ENCODE peak calls at places on chromosomes 5 and 9, in four cellular contexts. One of them, this sample, is unnamed.

GRCh38 chr5:342501-343460 is 21.3 kb downstream of the AHRR start:
- DNase-seq in fibroblast of lung: no peak
- DNase-seq in right lobe of liver: no peak
- DNase-seq in pancreas: no peak
- DNase-seq in this sample: no peak

GRCh38 chr5:172548311-172548731 is 92.7 kb upstream of the NEURL1B start:
- DNase-seq in pancreas: no peak
- DNase-seq in fibroblast of lung: no peak
- DNase-seq in right lobe of liver: no peak
- DNase-seq in this sample: peak; percentile 22

GRCh38 chr5:150593996-150594395 is 46.5 kb upstream of the SYNPO start:
- DNase-seq in fibroblast of lung: peak; percentile 54
- DNase-seq in pancreas: no peak
- DNase-seq in right lobe of liver: peak; percentile 22
- DNase-seq in this sample: peak; percentile 54

GRCh38 chr5:42520957-42521356 is 97.7 kb downstream of the GHR start:
- DNase-seq in pancreas: no peak
- DNase-seq in right lobe of liver: no peak
- DNase-seq in fibroblast of lung: no peak
- DNase-seq in this sample: no peak

GRCh38 chr9:126874546-126875314 is 14.3 kb downstream of the ZBTB34 start:
- DNase-seq in fibroblast of lung: peak; percentile 47
- DNase-seq in right lobe of liver: no peak
- DNase-seq in pancreas: no peak
- DNase-seq in this sample: no peak

GRCh38 chr9:72960446-72960845 is 7.6 kb upstream of the ALDH1A1 start:
- DNase-seq in fibroblast of lung: no peak
- DNase-seq in right lobe of liver: no peak
- DNase-seq in pancreas: no peak
- DNase-seq in this sample: no peak

GRCh38 chr9:95316794-95317118 is 753 bp downstream of the FANCC start:
- DNase-seq in fibroblast of lung: peak; percentile 72
- DNase-seq in right lobe of liver: peak; percentile 83
- DNase-seq in pancreas: peak; percentile 76
- DNase-seq in this sample: peak; percentile 87

GRCh38 chr5:72628771-72629313 is 121.6 kb upstream of the ZNF366 start:
- DNase-seq in fibroblast of lung: peak; percentile 33
- DNase-seq in right lobe of liver: no peak
- DNase-seq in pancreas: no peak
- DNase-seq in this sample: no peak

GRCh38 chr5:129963359-129963758 is 59.1 kb downstream of the CHSY3 start:
- DNase-seq in pancreas: no peak
- DNase-seq in fibroblast of lung: peak; percentile 95
- DNase-seq in right lobe of liver: no peak
- DNase-seq in this sample: no peak

GRCh38 chr5:72465601-72466563 is 41.3 kb downstream of the ZNF366 start:
- DNase-seq in pancreas: no peak
- DNase-seq in fibroblast of lung: peak; percentile 82
- DNase-seq in right lobe of liver: no peak
- DNase-seq in this sample: no peak

GRCh38 chr5:148843510-148844318 is 17.3 kb downstream of the ADRB2 start:
- DNase-seq in fibroblast of lung: peak; percentile 35
- DNase-seq in pancreas: no peak
- DNase-seq in right lobe of liver: no peak
- DNase-seq in this sample: no peak

GRCh38 chr5:55600536-55601208 is 65.9 kb upstream of the PLPP1 start:
- DNase-seq in right lobe of liver: no peak
- DNase-seq in pancreas: no peak
- DNase-seq in fibroblast of lung: peak; percentile 92
- DNase-seq in this sample: no peak

GRCh38 chr9:136194540-136194939 is 10.4 kb downstream of the LHX3 start:
- DNase-seq in right lobe of liver: no peak
- DNase-seq in pancreas: no peak
- DNase-seq in fibroblast of lung: no peak
- DNase-seq in this sample: no peak

GRCh38 chr9:134209731-134210311 is 45.5 kb upstream of the RNU6ATAC start:
- DNase-seq in fibroblast of lung: no peak
- DNase-seq in pancreas: no peak
- DNase-seq in right lobe of liver: peak; percentile 20
- DNase-seq in this sample: peak; percentile 58

GRCh38 chr9:96818535-96818934 is 35.8 kb downstream of the ZNF782 start:
- DNase-seq in fibroblast of lung: no peak
- DNase-seq in right lobe of liver: no peak
- DNase-seq in pancreas: no peak
- DNase-seq in this sample: no peak

DNA sequence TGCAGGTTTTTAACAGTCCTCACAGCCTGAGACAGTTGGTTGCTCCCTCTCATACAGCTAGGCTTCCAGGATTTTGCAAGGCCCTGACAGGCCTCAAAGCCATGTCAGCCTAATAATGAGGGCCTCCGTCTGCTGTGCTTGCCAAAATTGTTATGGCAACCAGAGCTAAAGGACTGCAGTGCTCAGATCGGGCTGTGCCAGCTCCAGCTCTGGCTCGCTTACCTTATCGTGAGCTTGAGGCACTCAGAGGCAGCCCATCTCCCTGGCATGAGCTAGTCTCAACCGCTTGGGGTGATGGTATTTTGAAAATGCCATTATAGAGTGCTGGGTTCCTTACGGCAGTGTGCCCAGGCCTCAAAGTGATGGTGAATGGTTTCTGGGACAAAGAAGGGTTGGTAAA is 8.4 kb downstream of the MTAP start:
- DNase-seq in pancreas: no peak
- DNase-seq in right lobe of liver: no peak
- DNase-seq in fibroblast of lung: no peak
- DNase-seq in this sample: no peak
- H3K4me1 ChIP-seq in pancreas: peaks cover 19% of the 10 kb centered on the region
- H3K4me1 ChIP-seq in right lobe of liver: no peaks in the 10 kb centered on the region
- H3K4me1 ChIP-seq in fibroblast of lung: peaks cover 6% of the 10 kb centered on the region
- H3K4me1 ChIP-seq in this sample: peaks cover 11% of the 10 kb centered on the region

GRCh38 chr5:90424245-90424644 is 14.7 kb upstream of the CETN3 start:
- DNase-seq in fibroblast of lung: no peak
- DNase-seq in pancreas: no peak
- DNase-seq in right lobe of liver: no peak
- DNase-seq in this sample: no peak

GRCh38 chr5:90418214-90418613 is 8.7 kb upstream of the CETN3 start:
- DNase-seq in pancreas: no peak
- DNase-seq in right lobe of liver: no peak
- DNase-seq in fibroblast of lung: no peak
- DNase-seq in this sample: no peak

GRCh38 chr5:90421136-90421535 is 11.6 kb upstream of the CETN3 start:
- DNase-seq in pancreas: no peak
- DNase-seq in right lobe of liver: no peak
- DNase-seq in fibroblast of lung: no peak
- DNase-seq in this sample: no peak
- TF ChIP-seq CTCF in pancreas: no peak
- TF ChIP-seq CTCF in right lobe of liver: peak; percentile 20
- TF ChIP-seq CTCF in fibroblast of lung: no peak
- TF ChIP-seq CTCF in this sample: peak; percentile 11

GRCh38 chr5:82859439-82860140 is 217.6 kb downstream of the TMEM167A start:
- DNase-seq in fibroblast of lung: no peak
- DNase-seq in right lobe of liver: no peak
- DNase-seq in pancreas: no peak
- DNase-seq in this sample: no peak
- H3K27ac ChIP-seq in fibroblast of lung: no peak overlapping the region
- H3K27ac ChIP-seq in right lobe of liver: no peak overlapping the region
- H3K27ac ChIP-seq in pancreas: no peak overlapping the region
- H3K27ac ChIP-seq in this sample: no peak overlapping the region

GRCh38 chr9:120940573-120940972 is 14.0 kb upstream of the TRAF1 start:
- DNase-seq in right lobe of liver: no peak
- DNase-seq in pancreas: no peak
- DNase-seq in fibroblast of lung: no peak
- DNase-seq in this sample: no peak
- H3K4me1 ChIP-seq in right lobe of liver: no peaks in the 10 kb centered on the region
- H3K4me1 ChIP-seq in pancreas: peaks cover 9% of the 10 kb centered on the region
- H3K4me1 ChIP-seq in fibroblast of lung: peaks cover 21% of the 10 kb centered on the region
- H3K4me1 ChIP-seq in this sample: peaks cover 46% of the 10 kb centered on the region

GRCh38 chr9:80605793-80606192 is 1034.0 kb downstream of the TLE4 start:
- DNase-seq in pancreas: no peak
- DNase-seq in fibroblast of lung: peak; percentile 74
- DNase-seq in right lobe of liver: no peak
- DNase-seq in this sample: no peak

GRCh38 chr9:80602291-80602690 is 1030.5 kb downstream of the TLE4 start:
- DNase-seq in right lobe of liver: no peak
- DNase-seq in fibroblast of lung: no peak
- DNase-seq in pancreas: no peak
- DNase-seq in this sample: no peak

GRCh38 chr9:80605129-80605528 is 1033.4 kb downstream of the TLE4 start:
- DNase-seq in right lobe of liver: no peak
- DNase-seq in pancreas: no peak
- DNase-seq in fibroblast of lung: peak; percentile 57
- DNase-seq in this sample: no peak
- TF ChIP-seq CTCF in right lobe of liver: peak; percentile 26
- TF ChIP-seq CTCF in pancreas: peak; percentile 17
- TF ChIP-seq CTCF in fibroblast of lung: peak; percentile 49
- TF ChIP-seq CTCF in this sample: peak; percentile 29

GRCh38 chr9:20276762-20277161 is 345.5 kb downstream of the MLLT3 start:
- DNase-seq in right lobe of liver: no peak
- DNase-seq in fibroblast of lung: no peak
- DNase-seq in pancreas: no peak
- DNase-seq in this sample: no peak
- H3K27ac ChIP-seq in right lobe of liver: no peak overlapping the region
- H3K27ac ChIP-seq in fibroblast of lung: no peak overlapping the region
- H3K27ac ChIP-seq in pancreas: no peak overlapping the region
- H3K27ac ChIP-seq in this sample: no peak overlapping the region

DNA sequence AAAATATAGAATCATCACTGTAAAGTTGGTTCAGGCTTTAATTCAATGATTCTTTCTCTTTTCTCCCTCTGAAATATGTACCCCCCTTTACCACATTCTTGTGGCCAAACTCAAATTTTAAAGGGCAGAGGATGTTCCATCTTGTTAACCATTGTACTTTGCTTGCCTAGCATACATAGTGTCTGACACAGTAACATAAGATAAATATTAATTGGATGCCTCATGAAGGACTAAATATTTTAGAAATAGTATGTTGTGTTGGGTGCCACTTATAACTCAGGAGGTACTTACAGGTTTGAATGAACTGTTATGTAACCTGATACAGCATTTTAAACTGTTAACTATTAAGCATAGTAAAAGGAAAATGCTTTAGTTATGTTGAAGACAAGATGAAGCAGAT is 71.5 kb downstream of the NIPBL start:
- DNase-seq in right lobe of liver: no peak
- DNase-seq in pancreas: no peak
- DNase-seq in fibroblast of lung: peak; percentile 75
- DNase-seq in this sample: no peak
- H3K4me1 ChIP-seq in right lobe of liver: no peaks in the 10 kb centered on the region
- H3K4me1 ChIP-seq in pancreas: peaks cover 35% of the 10 kb centered on the region
- H3K4me1 ChIP-seq in fibroblast of lung: peaks cover 15% of the 10 kb centered on the region
- H3K4me1 ChIP-seq in this sample: peaks cover 43% of the 10 kb centered on the region